ENCODE peak calls at places on chromosomes 6 and 20, in eight cellular contexts. One of them, this sample, is unnamed.

GRCh38 chr20:59812286-59813125 is 120.9 kb downstream of the SYCP2 start:
- DNase-seq in cardiac fibroblast: no peak
- DNase-seq in B cell: no peak
- DNase-seq in Right ventricle myocardium inferior: no peak
- DNase-seq in fibroblast of pulmonary artery: no peak
- DNase-seq in activated CD4-positive, alpha-beta T cell treated with anti-CD3 and anti-CD28 coated beads, Interleukin-2, amount 50 U/mL, for 24 hours: no peak
- DNase-seq in stomach: peak
- DNase-seq in AG20443: no peak
- DNase-seq in this sample: peak

GRCh38 chr6:167093922-167094432 is 28.9 kb upstream of the CCR6 start:
- DNase-seq in B cell: peak
- DNase-seq in Right ventricle myocardium inferior: no peak
- DNase-seq in AG20443: no peak
- DNase-seq in activated CD4-positive, alpha-beta T cell treated with anti-CD3 and anti-CD28 coated beads, Interleukin-2, amount 50 U/mL, for 24 hours: peak
- DNase-seq in stomach: no peak
- DNase-seq in fibroblast of pulmonary artery: no peak
- DNase-seq in cardiac fibroblast: no peak
- DNase-seq in this sample: no peak

GRCh38 chr20:47670913-47671312 is 114.4 kb downstream of the SULF2 start:
- DNase-seq in fibroblast of pulmonary artery: no peak
- DNase-seq in stomach: no peak
- DNase-seq in cardiac fibroblast: no peak
- DNase-seq in AG20443: no peak
- DNase-seq in activated CD4-positive, alpha-beta T cell treated with anti-CD3 and anti-CD28 coated beads, Interleukin-2, amount 50 U/mL, for 24 hours: no peak
- DNase-seq in B cell: no peak
- DNase-seq in Right ventricle myocardium inferior: no peak
- DNase-seq in this sample: no peak

GRCh38 chr20:6053776-6054688 is at the start of gene LRRN4:
- DNase-seq in AG20443: no peak
- DNase-seq in B cell: no peak
- DNase-seq in Right ventricle myocardium inferior: no peak
- DNase-seq in fibroblast of pulmonary artery: peak
- DNase-seq in activated CD4-positive, alpha-beta T cell treated with anti-CD3 and anti-CD28 coated beads, Interleukin-2, amount 50 U/mL, for 24 hours: no peak
- DNase-seq in stomach: peak
- DNase-seq in cardiac fibroblast: peak
- DNase-seq in this sample: peak

GRCh38 chr6:161418458-161418945 is 144.6 kb upstream of the AGPAT4 start:
- DNase-seq in activated CD4-positive, alpha-beta T cell treated with anti-CD3 and anti-CD28 coated beads, Interleukin-2, amount 50 U/mL, for 24 hours: no peak
- DNase-seq in stomach: no peak
- DNase-seq in fibroblast of pulmonary artery: peak
- DNase-seq in B cell: no peak
- DNase-seq in cardiac fibroblast: peak
- DNase-seq in AG20443: peak
- DNase-seq in Right ventricle myocardium inferior: no peak
- DNase-seq in this sample: no peak

GRCh38 chr6:119110601-119111548 is 32.4 kb upstream of the FAM184A start:
- DNase-seq in activated CD4-positive, alpha-beta T cell treated with anti-CD3 and anti-CD28 coated beads, Interleukin-2, amount 50 U/mL, for 24 hours: no peak
- DNase-seq in AG20443: peak
- DNase-seq in cardiac fibroblast: peak
- DNase-seq in stomach: no peak
- DNase-seq in fibroblast of pulmonary artery: peak
- DNase-seq in Right ventricle myocardium inferior: no peak
- DNase-seq in B cell: no peak
- DNase-seq in this sample: no peak

GRCh38 chr6:154558984-154559383 is 48.5 kb upstream of the CNKSR3 start:
- DNase-seq in B cell: no peak
- DNase-seq in Right ventricle myocardium inferior: no peak
- DNase-seq in activated CD4-positive, alpha-beta T cell treated with anti-CD3 and anti-CD28 coated beads, Interleukin-2, amount 50 U/mL, for 24 hours: no peak
- DNase-seq in cardiac fibroblast: no peak
- DNase-seq in fibroblast of pulmonary artery: no peak
- DNase-seq in AG20443: no peak
- DNase-seq in stomach: no peak
- DNase-seq in this sample: no peak

GRCh38 chr6:42431877-42432276 is 19.8 kb downstream of the TRERF1 start:
- DNase-seq in activated CD4-positive, alpha-beta T cell treated with anti-CD3 and anti-CD28 coated beads, Interleukin-2, amount 50 U/mL, for 24 hours: no peak
- DNase-seq in Right ventricle myocardium inferior: no peak
- DNase-seq in stomach: no peak
- DNase-seq in fibroblast of pulmonary artery: no peak
- DNase-seq in cardiac fibroblast: no peak
- DNase-seq in B cell: no peak
- DNase-seq in AG20443: no peak
- DNase-seq in this sample: no peak

GRCh38 chr6:130307752-130308361 is 58.0 kb upstream of the TMEM200A start:
- DNase-seq in activated CD4-positive, alpha-beta T cell treated with anti-CD3 and anti-CD28 coated beads, Interleukin-2, amount 50 U/mL, for 24 hours: no peak
- DNase-seq in fibroblast of pulmonary artery: peak
- DNase-seq in stomach: no peak
- DNase-seq in Right ventricle myocardium inferior: no peak
- DNase-seq in AG20443: peak
- DNase-seq in B cell: no peak
- DNase-seq in cardiac fibroblast: peak
- DNase-seq in this sample: no peak

GRCh38 chr6:64776359-64776758 is 930.7 kb downstream of the EYS start:
- DNase-seq in cardiac fibroblast: no peak
- DNase-seq in fibroblast of pulmonary artery: no peak
- DNase-seq in AG20443: no peak
- DNase-seq in stomach: no peak
- DNase-seq in activated CD4-positive, alpha-beta T cell treated with anti-CD3 and anti-CD28 coated beads, Interleukin-2, amount 50 U/mL, for 24 hours: no peak
- DNase-seq in Right ventricle myocardium inferior: no peak
- DNase-seq in B cell: no peak
- DNase-seq in this sample: no peak

GRCh38 chr20:36447101-36447500 is 94.2 kb upstream of the MYL9 start:
- DNase-seq in B cell: no peak
- DNase-seq in AG20443: no peak
- DNase-seq in Right ventricle myocardium inferior: no peak
- DNase-seq in stomach: no peak
- DNase-seq in fibroblast of pulmonary artery: no peak
- DNase-seq in cardiac fibroblast: no peak
- DNase-seq in activated CD4-positive, alpha-beta T cell treated with anti-CD3 and anti-CD28 coated beads, Interleukin-2, amount 50 U/mL, for 24 hours: no peak
- DNase-seq in this sample: no peak

GRCh38 chr6:5541025-5541424 is 279.7 kb downstream of the FARS2 start:
- DNase-seq in AG20443: no peak
- DNase-seq in cardiac fibroblast: no peak
- DNase-seq in fibroblast of pulmonary artery: no peak
- DNase-seq in stomach: no peak
- DNase-seq in Right ventricle myocardium inferior: no peak
- DNase-seq in activated CD4-positive, alpha-beta T cell treated with anti-CD3 and anti-CD28 coated beads, Interleukin-2, amount 50 U/mL, for 24 hours: no peak
- DNase-seq in B cell: no peak
- DNase-seq in this sample: no peak

GRCh38 chr6:45026003-45026516 is 302.1 kb upstream of the RUNX2 start:
- DNase-seq in activated CD4-positive, alpha-beta T cell treated with anti-CD3 and anti-CD28 coated beads, Interleukin-2, amount 50 U/mL, for 24 hours: no peak
- DNase-seq in cardiac fibroblast: peak
- DNase-seq in B cell: no peak
- DNase-seq in AG20443: no peak
- DNase-seq in stomach: no peak
- DNase-seq in Right ventricle myocardium inferior: no peak
- DNase-seq in fibroblast of pulmonary artery: peak
- DNase-seq in this sample: no peak

GRCh38 chr20:50305636-50306477 is 115.2 kb downstream of the CEBPB start:
- DNase-seq in activated CD4-positive, alpha-beta T cell treated with anti-CD3 and anti-CD28 coated beads, Interleukin-2, amount 50 U/mL, for 24 hours: no peak
- DNase-seq in AG20443: no peak
- DNase-seq in fibroblast of pulmonary artery: peak
- DNase-seq in cardiac fibroblast: peak
- DNase-seq in stomach: no peak
- DNase-seq in B cell: no peak
- DNase-seq in Right ventricle myocardium inferior: no peak
- DNase-seq in this sample: peak

GRCh38 chr20:62063981-62064787 is 1.5 kb downstream of the TAF4 start:
- DNase-seq in activated CD4-positive, alpha-beta T cell treated with anti-CD3 and anti-CD28 coated beads, Interleukin-2, amount 50 U/mL, for 24 hours: no peak
- DNase-seq in cardiac fibroblast: peak
- DNase-seq in fibroblast of pulmonary artery: no peak
- DNase-seq in AG20443: peak
- DNase-seq in stomach: peak
- DNase-seq in B cell: no peak
- DNase-seq in Right ventricle myocardium inferior: no peak
- DNase-seq in this sample: peak

GRCh38 chr6:41607036-41607435 is 31.2 kb upstream of the MDFI start:
- DNase-seq in stomach: no peak
- DNase-seq in fibroblast of pulmonary artery: no peak
- DNase-seq in AG20443: no peak
- DNase-seq in Right ventricle myocardium inferior: no peak
- DNase-seq in activated CD4-positive, alpha-beta T cell treated with anti-CD3 and anti-CD28 coated beads, Interleukin-2, amount 50 U/mL, for 24 hours: no peak
- DNase-seq in B cell: peak
- DNase-seq in cardiac fibroblast: no peak
- DNase-seq in this sample: no peak

GRCh38 chr20:63126876-63127699 is 88.8 kb downstream of the YTHDF1 start:
- DNase-seq in B cell: no peak
- DNase-seq in cardiac fibroblast: no peak
- DNase-seq in AG20443: no peak
- DNase-seq in activated CD4-positive, alpha-beta T cell treated with anti-CD3 and anti-CD28 coated beads, Interleukin-2, amount 50 U/mL, for 24 hours: no peak
- DNase-seq in stomach: no peak
- DNase-seq in Right ventricle myocardium inferior: peak
- DNase-seq in fibroblast of pulmonary artery: no peak
- DNase-seq in this sample: peak

GRCh38 chr6:34795836-34796425 is 4.0 kb downstream of the BLTP3A start:
- DNase-seq in AG20443: peak
- DNase-seq in stomach: no peak
- DNase-seq in cardiac fibroblast: peak
- DNase-seq in B cell: no peak
- DNase-seq in activated CD4-positive, alpha-beta T cell treated with anti-CD3 and anti-CD28 coated beads, Interleukin-2, amount 50 U/mL, for 24 hours: no peak
- DNase-seq in fibroblast of pulmonary artery: peak
- DNase-seq in Right ventricle myocardium inferior: no peak
- DNase-seq in this sample: no peak

GRCh38 chr6:111417181-111417585 is 65.8 kb downstream of the REV3L start:
- DNase-seq in B cell: no peak
- DNase-seq in Right ventricle myocardium inferior: no peak
- DNase-seq in fibroblast of pulmonary artery: peak
- DNase-seq in stomach: no peak
- DNase-seq in AG20443: peak
- DNase-seq in cardiac fibroblast: peak
- DNase-seq in activated CD4-positive, alpha-beta T cell treated with anti-CD3 and anti-CD28 coated beads, Interleukin-2, amount 50 U/mL, for 24 hours: no peak
- DNase-seq in this sample: no peak

GRCh38 chr6:161379828-161380598 is 106.2 kb upstream of the AGPAT4 start:
- DNase-seq in AG20443: peak
- DNase-seq in Right ventricle myocardium inferior: no peak
- DNase-seq in B cell: no peak
- DNase-seq in cardiac fibroblast: peak
- DNase-seq in activated CD4-positive, alpha-beta T cell treated with anti-CD3 and anti-CD28 coated beads, Interleukin-2, amount 50 U/mL, for 24 hours: no peak
- DNase-seq in stomach: no peak
- DNase-seq in fibroblast of pulmonary artery: peak
- DNase-seq in this sample: no peak

GRCh38 chr6:137893726-137894125 is 26.7 kb downstream of the TNFAIP3 start:
- DNase-seq in B cell: no peak
- DNase-seq in Right ventricle myocardium inferior: no peak
- DNase-seq in fibroblast of pulmonary artery: no peak
- DNase-seq in cardiac fibroblast: peak
- DNase-seq in activated CD4-positive, alpha-beta T cell treated with anti-CD3 and anti-CD28 coated beads, Interleukin-2, amount 50 U/mL, for 24 hours: no peak
- DNase-seq in stomach: no peak
- DNase-seq in AG20443: peak
- DNase-seq in this sample: no peak

GRCh38 chr20:34045294-34045693 is 51.6 kb downstream of the RALY start:
- DNase-seq in activated CD4-positive, alpha-beta T cell treated with anti-CD3 and anti-CD28 coated beads, Interleukin-2, amount 50 U/mL, for 24 hours: no peak
- DNase-seq in B cell: no peak
- DNase-seq in AG20443: peak
- DNase-seq in Right ventricle myocardium inferior: no peak
- DNase-seq in stomach: peak
- DNase-seq in fibroblast of pulmonary artery: peak
- DNase-seq in cardiac fibroblast: peak
- DNase-seq in this sample: no peak

GRCh38 chr20:63435552-63435951 is 36.9 kb downstream of the KCNQ2 start:
- DNase-seq in AG20443: peak
- DNase-seq in stomach: no peak
- DNase-seq in activated CD4-positive, alpha-beta T cell treated with anti-CD3 and anti-CD28 coated beads, Interleukin-2, amount 50 U/mL, for 24 hours: no peak
- DNase-seq in B cell: no peak
- DNase-seq in cardiac fibroblast: no peak
- DNase-seq in Right ventricle myocardium inferior: no peak
- DNase-seq in fibroblast of pulmonary artery: peak
- DNase-seq in this sample: no peak

GRCh38 chr6:225907-226306 is 66.4 kb upstream of the DUSP22 start:
- DNase-seq in stomach: no peak
- DNase-seq in fibroblast of pulmonary artery: no peak
- DNase-seq in cardiac fibroblast: no peak
- DNase-seq in activated CD4-positive, alpha-beta T cell treated with anti-CD3 and anti-CD28 coated beads, Interleukin-2, amount 50 U/mL, for 24 hours: no peak
- DNase-seq in AG20443: no peak
- DNase-seq in B cell: peak
- DNase-seq in Right ventricle myocardium inferior: no peak
- DNase-seq in this sample: no peak

GRCh38 chr6:86706449-86706848 is 230.9 kb upstream of the HTR1E start:
- DNase-seq in stomach: no peak
- DNase-seq in cardiac fibroblast: no peak
- DNase-seq in fibroblast of pulmonary artery: no peak
- DNase-seq in B cell: no peak
- DNase-seq in AG20443: no peak
- DNase-seq in Right ventricle myocardium inferior: no peak
- DNase-seq in activated CD4-positive, alpha-beta T cell treated with anti-CD3 and anti-CD28 coated beads, Interleukin-2, amount 50 U/mL, for 24 hours: no peak
- DNase-seq in this sample: no peak

GRCh38 chr6:157761331-157761921 is 61.6 kb upstream of the SNX9 start:
- DNase-seq in Right ventricle myocardium inferior: no peak
- DNase-seq in activated CD4-positive, alpha-beta T cell treated with anti-CD3 and anti-CD28 coated beads, Interleukin-2, amount 50 U/mL, for 24 hours: no peak
- DNase-seq in cardiac fibroblast: peak
- DNase-seq in AG20443: peak
- DNase-seq in B cell: peak
- DNase-seq in fibroblast of pulmonary artery: peak
- DNase-seq in stomach: no peak
- DNase-seq in this sample: no peak

GRCh38 chr6:50990750-50991446 is 172.2 kb downstream of the TFAP2B start:
- DNase-seq in AG20443: no peak
- DNase-seq in B cell: no peak
- DNase-seq in Right ventricle myocardium inferior: no peak
- DNase-seq in fibroblast of pulmonary artery: no peak
- DNase-seq in stomach: no peak
- DNase-seq in cardiac fibroblast: no peak
- DNase-seq in activated CD4-positive, alpha-beta T cell treated with anti-CD3 and anti-CD28 coated beads, Interleukin-2, amount 50 U/mL, for 24 hours: no peak
- DNase-seq in this sample: no peak

GRCh38 chr6:139124887-139125672 is 9.8 kb upstream of the HECA start:
- DNase-seq in stomach: peak
- DNase-seq in B cell: peak
- DNase-seq in AG20443: peak
- DNase-seq in fibroblast of pulmonary artery: peak
- DNase-seq in cardiac fibroblast: peak
- DNase-seq in activated CD4-positive, alpha-beta T cell treated with anti-CD3 and anti-CD28 coated beads, Interleukin-2, amount 50 U/mL, for 24 hours: no peak
- DNase-seq in Right ventricle myocardium inferior: peak
- DNase-seq in this sample: peak

GRCh38 chr6:9103876-9104521 is 668.7 kb upstream of the SLC35B3 start:
- DNase-seq in B cell: no peak
- DNase-seq in stomach: no peak
- DNase-seq in Right ventricle myocardium inferior: no peak
- DNase-seq in AG20443: no peak
- DNase-seq in cardiac fibroblast: no peak
- DNase-seq in fibroblast of pulmonary artery: no peak
- DNase-seq in activated CD4-positive, alpha-beta T cell treated with anti-CD3 and anti-CD28 coated beads, Interleukin-2, amount 50 U/mL, for 24 hours: no peak
- DNase-seq in this sample: no peak

GRCh38 chr6:83258517-83258916 is 65.4 kb downstream of the RWDD2A start:
- DNase-seq in fibroblast of pulmonary artery: no peak
- DNase-seq in stomach: no peak
- DNase-seq in AG20443: no peak
- DNase-seq in B cell: no peak
- DNase-seq in activated CD4-positive, alpha-beta T cell treated with anti-CD3 and anti-CD28 coated beads, Interleukin-2, amount 50 U/mL, for 24 hours: no peak
- DNase-seq in Right ventricle myocardium inferior: no peak
- DNase-seq in cardiac fibroblast: no peak
- DNase-seq in this sample: no peak

GRCh38 chr6:38058022-38058421 is 238.5 kb downstream of the ZFAND3 start:
- DNase-seq in cardiac fibroblast: peak
- DNase-seq in stomach: no peak
- DNase-seq in fibroblast of pulmonary artery: peak
- DNase-seq in Right ventricle myocardium inferior: no peak
- DNase-seq in activated CD4-positive, alpha-beta T cell treated with anti-CD3 and anti-CD28 coated beads, Interleukin-2, amount 50 U/mL, for 24 hours: peak
- DNase-seq in AG20443: peak
- DNase-seq in B cell: no peak
- DNase-seq in this sample: no peak

GRCh38 chr6:79421001-79421411 is 116.2 kb downstream of the LCA5 start:
- DNase-seq in stomach: no peak
- DNase-seq in B cell: no peak
- DNase-seq in Right ventricle myocardium inferior: no peak
- DNase-seq in activated CD4-positive, alpha-beta T cell treated with anti-CD3 and anti-CD28 coated beads, Interleukin-2, amount 50 U/mL, for 24 hours: no peak
- DNase-seq in fibroblast of pulmonary artery: peak
- DNase-seq in cardiac fibroblast: peak
- DNase-seq in AG20443: peak
- DNase-seq in this sample: no peak

GRCh38 chr6:160160929-160161646 is 39.5 kb downstream of the SLC22A1 start:
- DNase-seq in B cell: no peak
- DNase-seq in fibroblast of pulmonary artery: no peak
- DNase-seq in Right ventricle myocardium inferior: no peak
- DNase-seq in AG20443: no peak
- DNase-seq in cardiac fibroblast: no peak
- DNase-seq in activated CD4-positive, alpha-beta T cell treated with anti-CD3 and anti-CD28 coated beads, Interleukin-2, amount 50 U/mL, for 24 hours: no peak
- DNase-seq in stomach: no peak
- DNase-seq in this sample: no peak

GRCh38 chr20:32972181-32973076 is 31.8 kb downstream of the SUN5 start:
- DNase-seq in AG20443: no peak
- DNase-seq in stomach: no peak
- DNase-seq in fibroblast of pulmonary artery: no peak
- DNase-seq in B cell: peak
- DNase-seq in activated CD4-positive, alpha-beta T cell treated with anti-CD3 and anti-CD28 coated beads, Interleukin-2, amount 50 U/mL, for 24 hours: peak
- DNase-seq in Right ventricle myocardium inferior: no peak
- DNase-seq in cardiac fibroblast: no peak
- DNase-seq in this sample: peak

This sample was measured in kidney.